ENCODE peak calls at places on chromosome 15, in four cellular contexts. T, D, S and O are unnamed samples.

GRCh38 chr15:81221449-81221848 is 24.8 kb downstream of the IL16 start:
- DNase-seq in S (no peak), T (no peak), D (no peak), O (no peak)

GRCh38 chr15:77044228-77045042 is 26.5 kb downstream of the TSPAN3 start:
- DNase-seq in S (no peak), T (no peak), D (no peak), O (no peak)

GRCh38 chr15:81957698-81958097 is 88.1 kb downstream of the MEX3B start:
- DNase-seq in D (no peak), S (no peak), T (no peak), O (no peak)

GRCh38 chr15:80275946-80276345 is 23.9 kb upstream of the CTXND1 start:
- DNase-seq in D (no peak), S (no peak), T (no peak), O (no peak)

GRCh38 chr15:47742334-47742733 is 25.0 kb downstream of the SEMA6D start:
- DNase-seq in D (no peak), S (no peak), T (no peak), O (no peak)

GRCh38 chr15:33716025-33716424 is 252.3 kb upstream of the CHRM5 start:
- DNase-seq in S (no peak), T (no peak), D (no peak), O (no peak)

GRCh38 chr15:74648051-74648622 is 32.5 kb downstream of the CLK3 start:
- DNase-seq in D (no peak), S (no peak), T (no peak), O (no peak)

GRCh38 chr15:67824900-67825879 is at the start of gene SKOR1:
- DNase-seq in T (no peak), S (no peak), D (no peak), O (no peak)

GRCh38 chr15:88650556-88650955 is 11.7 kb downstream of the ISG20 start:
- DNase-seq in T (no peak), S (no peak), D (no peak), O (no peak)

GRCh38 chr15:88651293-88651692 is 12.5 kb downstream of the ISG20 start:
- DNase-seq in T (no peak), S (no peak), D (no peak), O (no peak)

GRCh38 chr15:88653200-88654064 is 14.6 kb downstream of the ISG20 start:
- DNase-seq in D (no peak), S (no peak), T (no peak), O (no peak)

GRCh38 chr15:88652456-88653199 is 13.8 kb downstream of the ISG20 start:
- DNase-seq in D (no peak), S (no peak), T (no peak), O (no peak)

GRCh38 chr15:88651971-88652370 is 13.2 kb downstream of the ISG20 start:
- DNase-seq in D (no peak), S (no peak), T (no peak), O (no peak)
- TF ChIP-seq SUZ12 in D (no peak), S (no peak), T (no peak), O (no peak)

GRCh38 chr15:62869116-62869515 is 173.4 kb upstream of the TPM1 start:
- DNase-seq in D (no peak), S (no peak), T (no peak), O (no peak)
- TF ChIP-seq SUZ12 in D (no peak), S (no peak), T (no peak), O (no peak)

GRCh38 chr15:62896969-62897486 is 145.5 kb upstream of the TPM1 start:
- DNase-seq in D (no peak), T (no peak), S (peak; percentile 93), O (no peak)
- TF ChIP-seq SUZ12 in D (no peak), T (no peak), S (no peak), O (no peak)

GRCh38 chr15:97902140-97902780 is 58.2 kb upstream of the ARRDC4 start:
- DNase-seq in T (no peak), D (no peak), S (no peak), O (no peak)
- TF ChIP-seq SUZ12 in T (no peak), D (no peak), S (no peak), O (no peak)

GRCh38 chr15:59255647-59256380 is 49.2 kb downstream of the LDHAL6B start:
- DNase-seq in S (peak; percentile 84), D (no peak), T (no peak), O (no peak)
- TF ChIP-seq SUZ12 in S (no peak), D (no peak), T (no peak), O (no peak)

GRCh38 chr15:88657326-88658069 is 18.7 kb downstream of the ISG20 start:
- DNase-seq in T (no peak), D (no peak), S (no peak), O (peak; percentile 80)

GRCh38 chr15:88658070-88658965 is 19.5 kb downstream of the ISG20 start:
- DNase-seq in T (no peak), D (no peak), S (no peak), O (no peak)

GRCh38 chr15:88656760-88657221 is 18.0 kb downstream of the ISG20 start:
- DNase-seq in S (no peak), D (no peak), T (no peak), O (no peak)

GRCh38 chr15:88661041-88661765 is 22.4 kb downstream of the ISG20 start:
- DNase-seq in S (no peak), D (no peak), T (no peak), O (no peak)

GRCh38 chr15:88658972-88659931 is 20.4 kb downstream of the ISG20 start:
- DNase-seq in S (no peak), D (no peak), T (no peak), O (no peak)
- TF ChIP-seq SUZ12 in S (no peak), D (no peak), T (no peak), O (no peak)

DNA sequence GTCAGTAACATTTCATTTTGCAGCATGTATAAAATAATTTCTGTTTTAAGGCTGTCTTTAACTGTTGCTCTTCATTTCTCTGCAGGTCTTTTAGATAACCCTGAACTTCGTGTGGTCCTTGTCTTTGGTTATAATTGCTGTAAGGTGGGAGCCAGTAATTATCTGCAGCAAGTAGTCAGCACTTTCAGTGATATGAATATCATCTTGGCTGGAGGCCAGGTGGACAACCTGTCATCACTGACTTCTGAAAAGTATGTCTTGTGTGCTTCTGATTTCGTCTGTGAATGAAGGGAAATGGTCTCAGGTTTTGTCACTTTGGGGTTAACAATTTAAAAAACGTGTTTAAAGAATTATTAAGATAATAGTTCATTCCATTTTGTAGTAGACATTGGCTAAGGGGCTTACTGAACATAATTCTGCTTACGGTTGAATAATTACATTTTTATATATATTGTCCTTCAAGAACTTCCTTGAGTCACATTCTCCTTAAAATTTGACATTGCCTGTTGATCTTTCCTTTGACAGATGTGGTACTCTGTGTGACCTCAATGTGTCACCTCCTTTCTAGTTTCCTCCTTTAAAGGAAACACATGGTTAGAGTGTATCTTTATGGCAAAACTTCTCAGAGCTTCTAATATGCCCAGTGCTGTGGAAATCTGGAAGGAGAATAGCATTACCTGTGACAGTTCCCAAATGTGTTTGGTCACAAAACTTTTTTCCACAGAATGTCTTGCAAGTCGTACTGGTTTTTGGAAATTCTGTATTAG is 26.3 kb downstream of the FBXO22 start:
- DNase-seq in D (no peak), S (no peak), T (no peak), O (no peak)
- TF ChIP-seq SUZ12 in D (no peak), S (no peak), T (no peak), O (no peak)

GRCh38 chr15:96043586-96044171 is 286.8 kb upstream of the NR2F2 start:
- DNase-seq in S (no peak), T (no peak), D (no peak), O (no peak)
- TF ChIP-seq SUZ12 in S (no peak), T (no peak), D (no peak), O (no peak)

GRCh38 chr15:69559440-69560215 is 107.0 kb downstream of the RPLP1 start:
- DNase-seq in D (no peak), S (no peak), T (no peak), O (no peak)
- TF ChIP-seq SUZ12 in D (no peak), S (no peak), T (no peak), O (no peak)